ENCODE peak calls at places on chromosome 6, in four cellular contexts. L is GM03348, M is mesendoderm, J is T-helper 9 cell. Q is an unnamed sample.

GRCh38 chr6:22056398-22056797 is 240.4 kb downstream of the PRL start:
- DNase-seq in L (no peak), M (no peak), J (no peak), Q (no peak)

GRCh38 chr6:157097255-157097936 is 225.9 kb downstream of the TMEM242 start:
- DNase-seq in L (no peak), M (no peak), J (no peak), Q (no peak)

GRCh38 chr6:17086469-17086868 is 15.4 kb upstream of the STMND1 start:
- DNase-seq in L (peak), M (peak), J (no peak), Q (no peak)

GRCh38 chr6:156866181-156866862 is 89.1 kb downstream of the ARID1B start:
- DNase-seq in L (no peak), M (peak), J (peak), Q (no peak)

GRCh38 chr6:30885481-30885998 is 1.2 kb downstream of the DDR1 start:
- DNase-seq in L (no peak), M (peak), J (no peak), Q (no peak)

GRCh38 chr6:24981385-24981758 is 45.6 kb upstream of the RIPOR2 start:
- DNase-seq in L (no peak), M (peak), J (no peak), Q (no peak)

GRCh38 chr6:2915150-2915549 is 12.0 kb upstream of the SERPINB9 start:
- DNase-seq in L (no peak), M (no peak), J (no peak), Q (no peak)

GRCh38 chr6:17214106-17214505 is 67.1 kb upstream of the RBM24 start:
- DNase-seq in L (no peak), M (no peak), J (no peak), Q (no peak)

GRCh38 chr6:160421854-160422253 is 73.7 kb downstream of the SLC22A3 start:
- DNase-seq in L (no peak), M (no peak), J (no peak), Q (no peak)

GRCh38 chr6:131998255-131998982 is 47.2 kb upstream of the CCN2 start:
- DNase-seq in L (no peak), M (no peak), J (no peak), Q (no peak)

GRCh38 chr6:3286641-3287171 is 28.0 kb downstream of the PSMG4 start:
- DNase-seq in L (no peak), M (no peak), J (no peak), Q (no peak)

GRCh38 chr6:14638932-14639875 is 521.6 kb downstream of the CD83 start:
- DNase-seq in L (peak), M (peak), J (no peak), Q (no peak)

GRCh38 chr6:25640446-25640845 is 11.6 kb upstream of the SCGN start:
- DNase-seq in L (no peak), M (no peak), J (no peak), Q (no peak)

GRCh38 chr6:23031986-23032385 is 462.6 kb downstream of the HDGFL1 start:
- DNase-seq in L (peak), M (no peak), J (no peak), Q (no peak)

GRCh38 chr6:84549912-84550311 is 214.5 kb downstream of the TBX18 start:
- DNase-seq in L (no peak), M (peak), J (no peak), Q (no peak)

GRCh38 chr6:13457577-13457976 is 29.8 kb downstream of the GFOD1 start:
- DNase-seq in L (peak), M (no peak), J (no peak), Q (no peak)

GRCh38 chr6:9250852-9251251 is 815.5 kb upstream of the SLC35B3 start:
- DNase-seq in L (peak), M (peak), J (no peak), Q (no peak)

Q was measured in activated CD4-positive, alpha-beta T cell treated with anti-CD3 and anti-CD28 coated beads, Interleukin-2, amount 50 U/mL, for 1 hour.